ENCODE peak calls at places on chromosomes 2 and 18, in five cellular contexts. S is A549, U is BJ, G is A673, W is mammary epithelial cell. Y is an unnamed sample.

GRCh38 chr2:231680992-231681852 is 27.1 kb upstream of the PTMA start:
- DNase-seq in G (no peak), W (no peak), U (no peak), S (peak; percentile 78), Y (no peak)

GRCh38 chr2:33589444-33589843 is 9.7 kb downstream of the FAM98A start:
- DNase-seq in W (no peak), S (no peak), U (no peak), G (no peak), Y (no peak)

GRCh38 chr18:56926740-56927139 is 220.1 kb upstream of the BOD1L2 start:
- DNase-seq in W (no peak), U (no peak), S (no peak), G (no peak), Y (no peak)

GRCh38 chr2:226963528-226963927 is 127.7 kb downstream of the RHBDD1 start:
- DNase-seq in S (no peak), W (peak; percentile 46), G (no peak), U (no peak), Y (no peak)

GRCh38 chr2:68365087-68365486 is at the start of gene PLEK:
- DNase-seq in S (no peak), U (no peak), G (no peak), W (no peak), Y (no peak)

GRCh38 chr18:21112543-21113105 is 1.0 kb upstream of the ROCK1 start:
- DNase-seq in W (no peak), S (no peak), U (no peak), G (no peak), Y (no peak)

GRCh38 chr18:13541621-13542519 is 184.5 kb downstream of the FAM210A start:
- DNase-seq in S (peak; percentile 4), G (no peak), W (no peak), U (no peak), Y (no peak)

GRCh38 chr18:13137939-13138821 is 80.4 kb upstream of the LDLRAD4 start:
- DNase-seq in S (peak; percentile 48), G (no peak), U (no peak), W (no peak), Y (no peak)

GRCh38 chr2:177783835-177784448 is 288.6 kb downstream of the PDE11A start:
- DNase-seq in S (no peak), U (peak; percentile 55), W (peak; percentile 74), G (peak; percentile 4), Y (peak; percentile 4)

GRCh38 chr18:22044474-22045220 is 124.7 kb upstream of the GATA6 start:
- DNase-seq in U (no peak), W (no peak), G (no peak), S (no peak), Y (no peak)

GRCh38 chr2:109272461-109272860 is 143.5 kb downstream of the SH3RF3 start:
- DNase-seq in G (no peak), W (no peak), U (no peak), S (no peak), Y (no peak)

GRCh38 chr2:53942280-53942679 is 28.5 kb downstream of the PSME4 start:
- DNase-seq in G (no peak), W (no peak), U (no peak), S (no peak), Y (no peak)

GRCh38 chr2:29597048-29597447 is 324.3 kb downstream of the ALK start:
- DNase-seq in S (no peak), W (no peak), U (no peak), G (no peak), Y (no peak)

GRCh38 chr2:45823723-45824206 is 172.3 kb downstream of the PRKCE start:
- DNase-seq in S (no peak), G (no peak), W (peak; percentile 73), U (no peak), Y (no peak)

GRCh38 chr2:177030391-177031000 is 182.1 kb upstream of the HNRNPA3 start:
- DNase-seq in S (no peak), U (no peak), W (no peak), G (peak; percentile 27), Y (no peak)

GRCh38 chr2:66495788-66496640 is 61.1 kb downstream of the MEIS1 start:
- DNase-seq in W (peak; percentile 85), G (peak; percentile 56), S (peak; percentile 47), U (peak; percentile 39), Y (peak; percentile 33)

GRCh38 chr2:181438298-181438697 is 18.9 kb upstream of the ITGA4 start:
- DNase-seq in G (peak; percentile 15), S (no peak), U (no peak), W (peak; percentile 20), Y (no peak)

GRCh38 chr2:71250945-71251344 is 24.0 kb upstream of the PAIP2B start:
- DNase-seq in U (no peak), S (no peak), G (no peak), W (no peak), Y (no peak)

GRCh38 chr2:172438064-172438421 is 10.7 kb downstream of the ITGA6 start:
- DNase-seq in U (no peak), S (no peak), W (peak; percentile 78), G (no peak), Y (no peak)

GRCh38 chr18:77130229-77131099 is 2.1 kb downstream of the MBP start:
- DNase-seq in W (no peak), S (no peak), U (no peak), G (no peak), Y (no peak)

GRCh38 chr2:209368924-209369323 is 54.9 kb upstream of the MAP2 start:
- DNase-seq in U (peak; percentile 86), G (no peak), S (peak; percentile 39), W (peak; percentile 100), Y (peak; percentile 48)

GRCh38 chr18:57051019-57051418 is 95.9 kb upstream of the BOD1L2 start:
- DNase-seq in G (no peak), W (no peak), U (no peak), S (no peak), Y (no peak)

GRCh38 chr2:239290618-239291504 is 110.0 kb downstream of the HDAC4 start:
- DNase-seq in U (no peak), G (peak; percentile 73), W (peak; percentile 62), S (no peak), Y (no peak)

GRCh38 chr18:8063733-8064132 is 496.6 kb downstream of the PTPRM start:
- DNase-seq in G (no peak), S (no peak), U (no peak), W (no peak), Y (no peak)

GRCh38 chr2:28346587-28346986 is 46.1 kb upstream of the FOSL2 start:
- DNase-seq in G (no peak), U (peak; percentile 62), W (no peak), S (no peak), Y (no peak)

GRCh38 chr2:6401301-6401700 is 464.4 kb downstream of the CMPK2 start:
- DNase-seq in U (no peak), S (no peak), G (no peak), W (no peak), Y (peak; percentile 11)

GRCh38 chr2:176710657-176711197 is 441.5 kb downstream of the MTX2 start:
- DNase-seq in U (no peak), S (no peak), W (no peak), G (no peak), Y (no peak)

GRCh38 chr2:197425550-197425949 is 9.3 kb downstream of the SF3B1 start:
- DNase-seq in U (no peak), S (no peak), W (no peak), G (no peak), Y (no peak)

GRCh38 chr2:134397146-134397896 is 143.4 kb downstream of the MGAT5 start:
- DNase-seq in W (no peak), S (no peak), U (no peak), G (no peak), Y (no peak)

GRCh38 chr2:39304200-39304599 is 60.4 kb upstream of the CDKL4 start:
- DNase-seq in G (no peak), S (no peak), U (no peak), W (peak; percentile 1), Y (no peak)

GRCh38 chr2:45027051-45027450 is 17.8 kb upstream of the SIX2 start:
- DNase-seq in W (no peak), S (no peak), U (no peak), G (no peak), Y (no peak)

GRCh38 chr2:162297925-162298552 is 20.4 kb downstream of the IFIH1 start:
- DNase-seq in S (peak; percentile 7), G (peak; percentile 77), U (no peak), W (peak; percentile 58), Y (peak; percentile 53)

GRCh38 chr2:103875111-103875510 is 978.8 kb upstream of the POU3F3 start:
- DNase-seq in U (no peak), G (no peak), W (no peak), S (no peak), Y (no peak)

GRCh38 chr18:44716697-44717163 is 36.0 kb downstream of the SETBP1 start:
- DNase-seq in S (no peak), U (no peak), G (no peak), W (peak; percentile 73), Y (no peak)

GRCh38 chr2:239175181-239175580 is 225.6 kb downstream of the HDAC4 start:
- DNase-seq in U (no peak), G (no peak), S (no peak), W (no peak), Y (no peak)

DNA sequence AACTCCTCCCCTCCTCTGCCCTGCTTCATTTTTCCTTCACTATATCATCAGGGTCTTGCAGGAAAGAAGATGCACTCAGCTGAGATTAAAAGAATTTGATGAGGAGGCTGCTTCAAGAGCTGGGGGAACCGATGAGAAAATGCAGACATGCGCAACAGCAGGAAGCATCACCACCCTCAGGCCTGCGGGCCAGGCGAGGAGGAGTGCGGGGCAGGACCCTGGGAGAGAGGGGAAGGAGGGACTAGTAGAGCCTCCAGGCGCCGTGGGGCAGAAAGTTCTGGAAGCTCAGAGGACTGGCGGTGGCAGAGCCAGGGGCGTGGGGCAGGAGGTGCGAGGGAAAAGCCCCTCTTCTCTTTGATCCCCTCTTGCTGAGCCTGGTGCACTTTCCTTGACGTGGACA is 108.2 kb downstream of the CD226 start:
- DNase-seq in U (no peak), W (no peak), S (no peak), G (no peak), Y (no peak)
- TF ChIP-seq CTCF in U (no peak), W (no peak), S (no peak), G (no peak), Y (no peak)

GRCh38 chr2:205076405-205076804 is 531.1 kb downstream of the PARD3B start:
- DNase-seq in S (no peak), U (no peak), G (no peak), W (no peak), Y (no peak)
- H3K4me3 ChIP-seq in S (no peak overlapping the region), U (no peak overlapping the region), G (no peak overlapping the region), W (no peak overlapping the region), Y (no peak overlapping the region)

DNA sequence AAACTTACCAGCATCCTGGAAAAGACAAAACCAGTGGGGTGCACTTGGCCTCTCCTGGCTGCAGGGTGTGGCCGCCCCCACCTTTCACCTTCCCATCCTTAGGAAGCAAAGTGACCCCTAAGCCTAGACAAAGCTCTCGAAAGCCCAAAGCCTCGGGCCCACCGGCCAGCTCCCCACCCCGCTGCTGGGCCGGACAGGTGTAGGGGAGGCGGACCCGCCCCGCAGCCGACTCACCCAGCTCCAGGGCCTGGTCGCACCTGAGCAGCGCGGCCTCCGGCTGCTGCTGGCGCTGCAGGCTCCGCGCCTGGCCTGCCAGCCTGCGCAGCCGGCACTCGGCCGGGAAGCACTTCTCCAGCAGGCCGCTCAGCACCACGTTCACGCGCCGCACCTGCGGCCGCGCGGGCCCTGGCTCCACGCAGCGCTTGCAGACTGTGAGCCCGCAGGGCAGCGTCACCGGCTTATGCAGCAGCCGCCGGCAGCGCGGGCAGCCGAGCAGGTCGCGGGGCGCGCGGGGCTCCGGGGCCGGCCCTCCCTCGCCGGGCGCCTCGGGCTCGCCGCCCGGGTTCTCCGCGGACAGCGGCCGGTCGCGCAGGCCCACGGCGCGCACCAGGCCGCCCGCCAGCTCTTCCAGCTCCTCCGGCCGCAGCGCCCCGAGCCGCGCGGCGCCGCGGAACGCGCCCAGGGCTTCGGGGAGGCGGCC is 970 bp downstream of the LONRF2 start:
- DNase-seq in U (no peak), S (peak; percentile 40), W (peak; percentile 19), G (peak; percentile 43), Y (no peak)
- TF ChIP-seq CTCF in U (no peak), S (peak; percentile 26), W (no peak), G (peak; percentile 21), Y (no peak)

GRCh38 chr18:35409921-35410320 is 32.8 kb upstream of the ZNF396 start:
- DNase-seq in W (peak; percentile 17), S (no peak), G (no peak), U (no peak), Y (no peak)
- H3K4me3 ChIP-seq in W (no peak overlapping the region), S (no peak overlapping the region), G (no peak overlapping the region), U (no peak overlapping the region), Y (no peak overlapping the region)

Y was measured in HFF-Myc.